ENCODE peak calls at places on chromosomes 1 and 21, in four cellular contexts. W is right atrium auricular region, L is DND-41, V is HCT116. S is an unnamed sample.

GRCh38 chr1:94920061-94920460 is 6.8 kb downstream of the CNN3 start:
- DNase-seq in V (no peak), L (no peak), W (no peak), S (no peak)

GRCh38 chr1:58914925-58915324 is 131.1 kb upstream of the JUN start:
- DNase-seq in L (no peak), V (no peak), W (no peak), S (no peak)

GRCh38 chr1:35115459-35116383 is 36.5 kb downstream of the ZMYM1 start:
- DNase-seq in L (no peak), W (no peak), V (no peak), S (no peak)

GRCh38 chr1:167617100-167617949 is 12.7 kb upstream of the RCSD1 start:
- DNase-seq in W (no peak), L (peak; percentile 91), V (no peak), S (no peak)

GRCh38 chr1:200971428-200971903 is 52.0 kb downstream of the KIF21B start:
- DNase-seq in V (no peak), W (no peak), L (no peak), S (no peak)

GRCh38 chr1:233905416-233906051 is 1.1 kb downstream of the SLC35F3 start:
- DNase-seq in W (no peak), L (no peak), V (no peak), S (no peak)

GRCh38 chr1:24130385-24130784 is 12.6 kb downstream of the IL22RA1 start:
- DNase-seq in L (no peak), W (no peak), V (no peak), S (no peak)

GRCh38 chr21:39221282-39221996 is 38.2 kb upstream of the PSMG1 start:
- DNase-seq in L (no peak), W (no peak), V (no peak), S (peak; percentile 4)

GRCh38 chr1:33971913-33972312 is 108.0 kb downstream of the HMGB4 start:
- DNase-seq in L (no peak), V (no peak), W (no peak), S (no peak)

GRCh38 chr1:157512036-157512969 is 40.0 kb downstream of the FCRL5 start:
- DNase-seq in W (no peak), L (no peak), V (no peak), S (no peak)

GRCh38 chr1:212964102-212964501 is 13.8 kb downstream of the VASH2 start:
- DNase-seq in W (no peak), L (no peak), V (no peak), S (no peak)

GRCh38 chr1:247118946-247119446 is 14.8 kb upstream of the ZNF669 start:
- DNase-seq in L (peak; percentile 64), V (peak; percentile 22), W (no peak), S (no peak)

GRCh38 chr21:45551816-45552695 is 9.8 kb upstream of the SLC19A1 start:
- DNase-seq in L (no peak), W (no peak), V (no peak), S (no peak)

GRCh38 chr1:207923121-207923520 is 12.2 kb upstream of the CD34 start:
- DNase-seq in W (no peak), V (no peak), L (no peak), S (no peak)
- H3K4me3 ChIP-seq in W (no peak overlapping the region), V (no peak overlapping the region), L (no peak overlapping the region), S (no peak overlapping the region)

GRCh38 chr1:21289127-21289526 is 1.1 kb downstream of the ECE1 start:
- DNase-seq in L (no peak), V (no peak), W (no peak), S (no peak)
- TF ChIP-seq CTCF in L (no peak), V (no peak), W (no peak), S (no peak)

GRCh38 chr1:225840223-225840610 is 30.3 kb downstream of the EPHX1 start:
- DNase-seq in V (no peak), W (no peak), L (no peak), S (no peak)
- H3K36me3 ChIP-seq in V (peaks cover 4% of the 10 kb centered on the region), W (peaks cover 34% of the 10 kb centered on the region), L (no peaks in the 10 kb centered on the region), S (no peaks in the 10 kb centered on the region)

GRCh38 chr1:53368314-53369033 is 40.6 kb upstream of the LRP8 start:
- DNase-seq in L (no peak), W (no peak), V (no peak), S (no peak)

GRCh38 chr1:53366901-53367502 is 39.1 kb upstream of the LRP8 start:
- DNase-seq in L (no peak), V (no peak), W (no peak), S (no peak)

GRCh38 chr1:53369761-53370160 is 41.9 kb upstream of the LRP8 start:
- DNase-seq in V (no peak), L (no peak), W (no peak), S (no peak)

GRCh38 chr1:53369034-53369750 is 41.3 kb upstream of the LRP8 start:
- DNase-seq in L (no peak), V (no peak), W (no peak), S (no peak)

DNA sequence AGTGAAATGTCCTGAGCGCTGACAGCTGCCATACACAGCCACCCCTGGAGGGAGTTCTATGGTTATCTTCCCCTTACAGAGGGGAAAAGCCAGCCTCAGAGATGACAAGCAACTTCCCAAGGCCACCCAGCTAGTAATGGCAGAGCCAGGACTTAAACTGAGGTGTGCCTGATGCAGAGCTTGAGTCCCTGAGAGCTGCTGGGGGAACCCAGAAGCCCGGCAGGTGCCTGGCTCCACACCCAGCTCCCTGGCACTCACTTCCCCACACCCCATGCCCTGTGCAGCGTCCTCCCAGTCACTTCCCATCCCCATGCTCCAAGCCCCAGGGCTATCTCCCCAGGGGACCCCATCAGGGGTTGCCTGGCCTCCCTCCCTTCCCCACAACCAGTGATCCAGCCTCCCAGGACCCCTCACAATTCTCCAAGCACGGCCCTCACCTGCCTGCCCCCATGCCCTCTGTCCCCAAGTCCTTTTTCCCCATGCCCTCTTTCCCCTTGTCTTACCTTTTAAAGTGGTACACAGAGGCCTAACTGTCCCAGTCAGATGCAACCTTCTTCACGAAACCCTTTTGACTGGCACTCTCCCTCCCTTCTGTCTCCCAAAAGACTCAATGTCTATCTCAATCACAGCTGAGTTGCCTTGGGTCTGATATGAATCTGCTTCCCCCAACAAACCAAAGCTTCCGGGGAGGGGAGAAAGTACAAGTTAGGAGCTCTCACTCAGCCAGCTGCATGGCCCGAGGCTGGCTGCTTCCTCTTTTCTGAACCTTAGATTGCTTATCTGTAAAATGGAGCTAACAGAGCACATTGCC is 39.8 kb upstream of the LRP8 start:
- DNase-seq in W (no peak), V (no peak), L (peak; percentile 82), S (peak; percentile 30)
- H3K4me3 ChIP-seq in W (no peak overlapping the region), V (no peak overlapping the region), L (no peak overlapping the region), S (peak overlapping the region; percentile 21)

GRCh38 chr1:16503494-16503893 is 10.6 kb downstream of the RNU1-1 start:
- DNase-seq in V (no peak), L (no peak), W (no peak), S (no peak)

DNA sequence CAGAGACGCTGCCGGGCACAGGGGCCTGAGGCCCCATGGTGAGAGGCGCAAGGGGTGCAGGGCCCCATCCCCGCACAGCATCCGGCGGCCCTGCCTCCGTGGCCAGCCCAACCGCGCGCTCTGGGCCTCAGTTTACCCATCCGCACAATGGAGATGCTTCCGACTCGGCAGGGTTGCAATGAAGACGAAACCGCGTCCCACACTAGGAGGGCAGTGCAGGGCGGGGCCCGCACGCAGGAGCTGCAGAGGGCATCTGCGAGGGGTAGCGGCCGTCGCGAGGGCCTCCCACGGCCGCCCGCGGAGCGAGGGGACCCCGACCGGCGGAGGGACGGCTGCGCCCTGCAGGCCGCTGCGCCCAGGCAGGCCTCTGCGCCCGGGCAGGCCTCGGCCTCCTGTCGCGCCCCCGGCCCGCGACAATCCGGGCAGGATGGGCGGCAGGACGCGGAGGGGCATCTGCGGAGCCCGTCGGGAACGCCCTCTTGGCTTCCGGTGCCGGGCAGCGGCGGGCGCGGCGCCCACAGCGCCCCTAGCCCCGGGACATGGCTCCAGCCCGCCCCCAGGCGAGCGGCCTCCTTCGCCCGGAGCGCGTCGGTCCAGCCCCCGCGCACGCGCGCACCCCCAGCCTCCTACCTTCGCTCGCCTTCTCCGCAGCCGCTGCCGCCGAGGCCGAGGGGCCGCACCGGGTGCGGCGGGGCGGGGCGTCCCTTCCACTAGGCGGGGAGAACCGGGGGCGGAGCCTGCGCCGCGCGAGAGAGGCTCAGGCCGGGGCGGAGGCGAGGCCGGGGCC is 15.3 kb downstream of the RNU1-1 start:
- DNase-seq in L (peak; percentile 92), V (peak; percentile 57), W (peak; percentile 79), S (peak; percentile 91)
- TF ChIP-seq CTCF in L (peak; percentile 39), V (no peak), W (peak; percentile 51), S (no peak)